ENCODE peak calls at places on chromosomes 1 and 21, in four cellular contexts. J is HCT116, R is HepG2, V is K562. N is an unnamed sample.

GRCh38 chr1:222829868-222830267 is 15.0 kb downstream of the DISP1 start:
- DNase-seq in V (no peak), R (no peak), J (no peak), N (no peak)

GRCh38 chr1:204043680-204044079 is 29.2 kb upstream of the SOX13 start:
- DNase-seq in V (no peak), R (no peak), J (no peak), N (no peak)

GRCh38 chr1:230268371-230269170 is 157.6 kb downstream of the PGBD5 start:
- DNase-seq in R (peak), J (peak), V (peak), N (no peak)

GRCh38 chr1:212034516-212035122 is 738 bp downstream of the INTS7 start:
- DNase-seq in R (no peak), J (no peak), V (no peak), N (no peak)

GRCh38 chr1:210586785-210587184 is 258.1 kb downstream of the HHAT start:
- DNase-seq in R (no peak), V (no peak), J (no peak), N (no peak)

GRCh38 chr1:3245768-3246167 is 176.8 kb downstream of the PRDM16 start:
- DNase-seq in R (no peak), J (no peak), V (no peak), N (no peak)

GRCh38 chr1:55428944-55429931 is 214.1 kb upstream of the USP24 start:
- DNase-seq in V (peak), J (peak), R (peak), N (peak)

GRCh38 chr1:20410555-20410954 is 75.5 kb downstream of the CAMK2N1 start:
- DNase-seq in J (no peak), R (no peak), V (no peak), N (no peak)

GRCh38 chr1:83762419-83762818 is 236.5 kb downstream of the TTLL7 start:
- DNase-seq in V (no peak), J (no peak), R (no peak), N (no peak)

GRCh38 chr1:21904725-21905520 is 32.2 kb downstream of the HSPG2 start:
- DNase-seq in V (peak), R (no peak), J (peak), N (no peak)

GRCh38 chr1:93475691-93476090 is 27.8 kb downstream of the FNBP1L start:
- DNase-seq in J (no peak), V (no peak), R (no peak), N (no peak)

GRCh38 chr1:204123376-204123775 is 28.5 kb downstream of the ETNK2 start:
- DNase-seq in V (peak), J (no peak), R (no peak), N (no peak)

GRCh38 chr1:199684686-199685273 is 342.7 kb upstream of the NR5A2 start:
- DNase-seq in J (peak), V (peak), R (peak), N (peak)

GRCh38 chr21:45836268-45836655 is 145.3 kb upstream of the COL6A1 start:
- DNase-seq in R (no peak), J (no peak), V (no peak), N (no peak)

GRCh38 chr1:162631546-162632233 is 574 bp upstream of the DDR2 start:
- DNase-seq in R (no peak), V (peak), J (no peak), N (no peak)

GRCh38 chr1:31111290-31111951 is 45.9 kb upstream of the PUM1 start:
- DNase-seq in V (peak), R (no peak), J (no peak), N (no peak)

GRCh38 chr1:159200759-159201158 is 3.9 kb upstream of the ACKR1 start:
- DNase-seq in R (no peak), V (no peak), J (no peak), N (no peak)

GRCh38 chr1:156153362-156153761 is at the start of gene SEMA4A:
- DNase-seq in V (no peak), R (no peak), J (no peak), N (no peak)

GRCh38 chr21:32958288-32958992 is 67.3 kb upstream of the OLIG2 start:
- DNase-seq in R (no peak), V (no peak), J (no peak), N (no peak)

GRCh38 chr21:40730051-40730760 is 116.8 kb downstream of the DSCAM start:
- DNase-seq in R (no peak), J (no peak), V (no peak), N (no peak)

GRCh38 chr21:23463365-23463764 is 2143.9 kb downstream of the MRPL39 start:
- DNase-seq in R (no peak), J (no peak), V (no peak), N (no peak)

GRCh38 chr1:7962636-7963377 is 1.3 kb downstream of the PARK7 start:
- DNase-seq in J (no peak), V (no peak), R (no peak), N (no peak)

GRCh38 chr1:50667272-50667671 is 244.0 kb upstream of the DMRTA2 start:
- DNase-seq in R (no peak), V (no peak), J (no peak), N (no peak)

GRCh38 chr1:88983791-88984552 is 8.5 kb downstream of the KYAT3 start:
- DNase-seq in R (peak), J (peak), V (peak), N (peak)

GRCh38 chr1:176996455-176997090 is 167.9 kb downstream of the ASTN1 start:
- DNase-seq in R (no peak), V (no peak), J (no peak), N (no peak)

GRCh38 chr1:176989754-176990153 is 174.8 kb downstream of the ASTN1 start:
- DNase-seq in V (no peak), J (no peak), R (no peak), N (no peak)

GRCh38 chr1:176998396-176998795 is 166.1 kb downstream of the ASTN1 start:
- DNase-seq in V (no peak), R (no peak), J (no peak), N (no peak)

GRCh38 chr1:176993587-176993986 is 170.9 kb downstream of the ASTN1 start:
- DNase-seq in V (no peak), R (no peak), J (no peak), N (no peak)

GRCh38 chr1:176994926-176995596 is 169.5 kb downstream of the ASTN1 start:
- DNase-seq in R (no peak), J (no peak), V (no peak), N (no peak)
- TF ChIP-seq TCF7L2 in R (no peak), J (no peak), V (no peak), N (no peak)

DNA sequence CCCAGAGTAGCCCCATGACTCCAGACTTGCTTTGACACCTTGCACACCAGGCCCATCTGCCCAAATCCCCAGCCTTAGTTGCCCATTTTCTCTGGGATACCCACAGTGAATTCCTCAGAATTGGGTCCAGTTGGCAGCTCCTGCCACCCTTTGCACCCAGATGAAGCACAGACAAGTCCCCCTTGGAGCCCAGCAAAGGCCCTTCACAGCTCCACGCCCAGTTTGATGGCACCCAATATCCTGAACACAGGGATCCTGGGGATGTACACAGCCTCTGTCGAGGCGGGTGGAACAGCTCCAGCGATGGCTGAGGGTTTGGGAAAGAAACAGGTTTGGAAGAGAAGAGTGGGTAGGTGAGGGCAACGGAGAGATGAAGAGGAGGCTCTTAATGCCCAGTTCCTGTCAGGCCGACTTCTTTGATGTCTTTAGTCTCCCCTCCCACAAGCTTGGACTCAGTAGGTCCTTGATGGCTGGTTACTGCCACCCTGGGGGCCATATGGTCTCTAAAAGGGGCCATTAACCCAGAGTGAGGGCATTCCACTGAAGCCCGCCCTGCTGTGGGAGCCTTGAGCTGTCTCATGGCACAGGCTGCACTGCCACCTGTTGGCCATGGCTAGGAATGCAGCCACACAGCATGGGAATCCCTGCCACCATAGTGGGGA is 21.7 kb downstream of the TMEM53 start:
- DNase-seq in R (peak), V (peak), J (no peak), N (peak)
- TF ChIP-seq TCF7L2 in R (no peak), V (no peak), J (no peak), N (no peak)

DNA sequence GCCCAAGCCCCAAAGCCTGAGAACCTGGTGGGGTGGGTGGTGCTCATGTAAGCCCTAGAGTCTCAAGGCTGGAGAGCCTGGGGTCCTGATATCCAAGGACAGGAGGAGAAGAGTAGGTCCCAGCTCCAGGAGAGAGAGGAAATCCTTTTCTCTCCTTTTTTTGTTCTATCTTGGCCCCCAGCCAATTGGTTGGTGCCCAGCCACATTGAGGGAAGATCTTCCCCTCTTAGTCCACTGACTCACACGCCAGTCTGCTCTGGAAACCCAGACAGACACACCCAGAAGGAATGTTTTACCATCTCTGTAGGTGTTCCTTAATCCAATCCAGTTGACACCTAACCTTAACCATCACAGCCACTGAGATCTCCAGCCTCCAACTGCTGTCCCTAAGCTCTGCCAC is 16.2 kb upstream of the LIN9 start:
- DNase-seq in R (no peak), J (no peak), V (no peak), N (no peak)
- TF ChIP-seq TCF7L2 in R (no peak), J (no peak), V (no peak), N (no peak)

DNA sequence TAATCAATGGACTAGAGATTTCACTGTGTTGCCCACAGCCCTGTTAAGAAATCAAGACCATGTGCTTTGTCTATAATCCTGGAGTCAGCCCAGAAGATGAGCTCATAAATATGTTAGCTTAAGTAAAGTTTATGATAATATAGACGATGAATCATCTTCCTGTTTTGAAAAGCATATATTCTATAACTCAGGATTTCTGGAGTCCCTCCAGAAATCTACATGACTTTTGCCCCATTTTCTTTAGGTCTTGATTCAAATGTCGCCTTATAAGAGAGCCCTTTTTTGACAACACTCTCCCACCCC is 351.2 kb downstream of the ST6GALNAC3 start:
- DNase-seq in R (no peak), J (no peak), V (no peak), N (no peak)
- TF ChIP-seq TCF7L2 in R (no peak), J (no peak), V (no peak), N (no peak)

GRCh38 chr1:42821690-42822089 is 4.5 kb upstream of the SVBP start:
- DNase-seq in R (no peak), V (no peak), J (no peak), N (no peak)

GRCh38 chr1:42822833-42823392 is 5.7 kb upstream of the SVBP start:
- DNase-seq in R (no peak), J (no peak), V (peak), N (no peak)

GRCh38 chr1:42817440-42817767 is 207 bp upstream of the SVBP start:
- DNase-seq in V (no peak), R (peak), J (no peak), N (peak)

GRCh38 chr1:42817976-42818375 is 779 bp upstream of the SVBP start:
- DNase-seq in J (no peak), V (no peak), R (peak), N (no peak)

GRCh38 chr1:42820813-42821212 is 3.6 kb upstream of the SVBP start:
- DNase-seq in R (no peak), V (peak), J (no peak), N (no peak)
- TF ChIP-seq TCF7L2 in R (no peak), V (no peak), J (no peak), N (no peak)

GRCh38 chr1:243921113-243921512 is 71.1 kb upstream of the AKT3 start:
- DNase-seq in J (no peak), R (no peak), V (no peak), N (no peak)

GRCh38 chr1:243916160-243916559 is 66.1 kb upstream of the AKT3 start:
- DNase-seq in V (no peak), J (no peak), R (no peak), N (no peak)

GRCh38 chr1:243917177-243917862 is 67.3 kb upstream of the AKT3 start:
- DNase-seq in R (no peak), J (no peak), V (no peak), N (no peak)

GRCh38 chr1:243923292-243924171 is 73.5 kb upstream of the AKT3 start:
- DNase-seq in R (no peak), V (no peak), J (no peak), N (no peak)

GRCh38 chr1:243917863-243918565 is 68.0 kb upstream of the AKT3 start:
- DNase-seq in J (no peak), R (no peak), V (no peak), N (no peak)
- TF ChIP-seq TCF7L2 in J (no peak), R (no peak), V (no peak), N (no peak)

GRCh38 chr1:1178794-1179331 is 5.2 kb downstream of the TTLL10 start:
- DNase-seq in R (no peak), J (no peak), V (no peak), N (no peak)
- TF ChIP-seq TCF7L2 in R (no peak), J (no peak), V (no peak), N (no peak)

GRCh38 chr1:25828491-25828890 is 8.7 kb downstream of the MTFR1L start:
- DNase-seq in R (no peak), V (no peak), J (no peak), N (no peak)

GRCh38 chr1:25826571-25826970 is 6.8 kb downstream of the MTFR1L start:
- DNase-seq in R (no peak), V (no peak), J (no peak), N (no peak)

GRCh38 chr1:25829046-25829445 is 9.3 kb downstream of the MTFR1L start:
- DNase-seq in J (no peak), V (no peak), R (no peak), N (no peak)

GRCh38 chr1:25821630-25822091 is 1.9 kb downstream of the MTFR1L start:
- DNase-seq in J (no peak), V (peak), R (no peak), N (no peak)

DNA sequence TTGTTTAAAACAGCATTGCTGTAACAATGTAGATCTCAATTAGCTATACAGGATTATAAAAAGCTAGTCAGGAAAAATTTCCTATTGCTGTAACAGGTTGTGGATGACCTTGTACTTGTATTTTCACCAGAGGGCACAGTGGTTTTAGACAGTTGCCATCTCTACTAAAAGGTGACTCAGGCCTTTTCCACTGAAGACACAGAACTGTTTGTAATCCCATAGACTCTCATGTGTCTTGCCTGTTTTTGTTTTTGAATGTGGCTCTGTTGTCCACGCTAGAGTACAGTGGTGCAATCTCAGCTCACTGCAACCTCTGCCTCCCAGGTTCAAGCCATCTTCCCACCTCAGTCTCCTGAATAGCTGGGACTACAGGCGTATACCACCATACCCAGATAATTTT is 5.9 kb downstream of the MTFR1L start:
- DNase-seq in R (peak), J (no peak), V (no peak), N (no peak)
- TF ChIP-seq TCF7L2 in R (no peak), J (no peak), V (no peak), N (no peak)

DNA sequence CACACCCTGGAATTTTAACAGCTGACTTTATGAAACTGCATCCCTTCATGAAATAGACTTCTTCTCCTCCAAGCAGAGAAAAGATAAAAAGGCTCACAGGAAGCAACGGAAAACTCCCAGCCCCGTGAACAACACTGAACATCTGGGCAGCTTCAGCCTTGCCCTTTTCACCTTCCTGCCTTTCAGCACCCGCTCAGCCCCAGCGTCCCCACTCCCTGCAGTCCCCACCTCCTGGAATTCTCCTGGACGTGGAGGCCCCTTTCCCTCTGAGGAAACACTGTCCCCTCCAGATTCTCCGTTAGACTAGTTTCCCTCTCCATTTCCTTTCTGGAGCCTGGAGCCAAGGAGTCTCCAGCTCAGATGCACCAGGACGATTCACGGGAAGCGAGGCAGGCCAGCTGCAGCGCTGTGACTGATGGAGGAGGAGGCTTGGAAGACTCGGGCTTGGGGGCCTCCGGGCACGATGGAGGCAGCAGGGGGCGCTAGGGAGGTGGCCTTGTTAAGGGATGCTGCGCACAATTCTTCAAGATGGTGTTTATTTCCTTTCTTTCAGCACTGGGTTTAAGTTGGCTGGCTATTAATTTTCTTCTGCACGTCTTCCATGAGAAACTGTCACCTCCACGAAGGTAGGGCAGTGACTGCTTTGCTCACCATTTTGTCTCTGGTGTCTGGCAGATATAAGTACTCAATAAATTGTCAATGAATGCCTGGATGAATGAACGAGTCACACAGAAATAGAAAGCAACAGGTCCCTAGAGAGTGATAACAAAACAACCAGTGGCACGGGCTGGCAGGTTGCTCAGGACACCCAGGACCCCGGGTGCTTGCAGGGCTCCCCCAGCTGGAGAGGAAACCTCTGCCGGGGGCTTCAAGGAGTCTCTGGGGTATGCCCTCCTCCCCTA is 3.0 kb upstream of the MYOC start:
- DNase-seq in V (peak), R (peak), J (peak), N (peak)
- TF ChIP-seq TCF7L2 in V (no peak), R (no peak), J (no peak), N (no peak)

N was measured in Panc1.